ENCODE peak calls at places on chromosomes 2 and 18, in nine cellular contexts. One of them, this sample, is unnamed.
A peak's percentile ranks its signal among the peaks of the same experiment; 100 is the strongest.

GRCh38 chr18:62944454-62944853 is 229.1 kb downstream of the PHLPP1 start:
- DNase-seq in tibial nerve: no peak
- DNase-seq in uterus: no peak
- DNase-seq in NB4: no peak
- DNase-seq in ovary: no peak
- DNase-seq in K562: peak; percentile 11
- DNase-seq in prostate gland: no peak
- DNase-seq in lower leg skin: no peak
- DNase-seq in adrenal gland: no peak
- DNase-seq in this sample: no peak

GRCh38 chr2:28906376-28906775 is 11.9 kb downstream of the WDR43 start:
- DNase-seq in tibial nerve: no peak
- DNase-seq in uterus: no peak
- DNase-seq in NB4: no peak
- DNase-seq in ovary: no peak
- DNase-seq in K562: no peak
- DNase-seq in prostate gland: no peak
- DNase-seq in lower leg skin: no peak
- DNase-seq in adrenal gland: no peak
- DNase-seq in this sample: no peak

GRCh38 chr2:10278029-10278762 is 24.5 kb upstream of the HPCAL1 start:
- DNase-seq in tibial nerve: peak; percentile 44
- DNase-seq in uterus: peak; percentile 83
- DNase-seq in NB4: peak; percentile 98
- DNase-seq in ovary: peak; percentile 29
- DNase-seq in K562: peak; percentile 87
- DNase-seq in prostate gland: no peak
- DNase-seq in lower leg skin: peak; percentile 94
- DNase-seq in adrenal gland: peak; percentile 58
- DNase-seq in this sample: no peak

GRCh38 chr2:163155279-163155883 is 316.8 kb upstream of the KCNH7 start:
- DNase-seq in tibial nerve: no peak
- DNase-seq in uterus: no peak
- DNase-seq in NB4: peak; percentile 52
- DNase-seq in ovary: no peak
- DNase-seq in K562: peak; percentile 11
- DNase-seq in prostate gland: no peak
- DNase-seq in lower leg skin: no peak
- DNase-seq in adrenal gland: no peak
- DNase-seq in this sample: peak; percentile 4

GRCh38 chr2:74333175-74333574 is 10.0 kb downstream of the SLC4A5 start:
- DNase-seq in tibial nerve: no peak
- DNase-seq in uterus: no peak
- DNase-seq in NB4: peak; percentile 54
- DNase-seq in ovary: no peak
- DNase-seq in K562: peak; percentile 51
- DNase-seq in prostate gland: no peak
- DNase-seq in lower leg skin: no peak
- DNase-seq in adrenal gland: peak; percentile 34
- DNase-seq in this sample: peak; percentile 59

GRCh38 chr2:30410217-30410616 is 36.8 kb upstream of the LCLAT1 start:
- DNase-seq in tibial nerve: no peak
- DNase-seq in uterus: no peak
- DNase-seq in NB4: no peak
- DNase-seq in ovary: no peak
- DNase-seq in K562: no peak
- DNase-seq in prostate gland: no peak
- DNase-seq in lower leg skin: no peak
- DNase-seq in adrenal gland: no peak
- DNase-seq in this sample: peak; percentile 76

GRCh38 chr2:45862843-45863242 is 211.4 kb downstream of the PRKCE start:
- DNase-seq in tibial nerve: no peak
- DNase-seq in uterus: no peak
- DNase-seq in NB4: peak; percentile 86
- DNase-seq in ovary: no peak
- DNase-seq in K562: no peak
- DNase-seq in prostate gland: no peak
- DNase-seq in lower leg skin: no peak
- DNase-seq in adrenal gland: no peak
- DNase-seq in this sample: no peak

GRCh38 chr18:11906181-11906580 is 1.9 kb downstream of the MPPE1 start:
- DNase-seq in tibial nerve: no peak
- DNase-seq in uterus: no peak
- DNase-seq in NB4: no peak
- DNase-seq in ovary: no peak
- DNase-seq in K562: no peak
- DNase-seq in prostate gland: no peak
- DNase-seq in lower leg skin: no peak
- DNase-seq in adrenal gland: no peak
- DNase-seq in this sample: no peak

GRCh38 chr2:120846406-120847095 is 110.9 kb downstream of the GLI2 start:
- DNase-seq in tibial nerve: no peak
- DNase-seq in uterus: no peak
- DNase-seq in NB4: no peak
- DNase-seq in ovary: no peak
- DNase-seq in K562: no peak
- DNase-seq in prostate gland: no peak
- DNase-seq in lower leg skin: no peak
- DNase-seq in adrenal gland: no peak
- DNase-seq in this sample: no peak

GRCh38 chr2:149661844-149662243 is 74.3 kb upstream of the MMADHC start:
- DNase-seq in tibial nerve: no peak
- DNase-seq in uterus: no peak
- DNase-seq in NB4: no peak
- DNase-seq in ovary: no peak
- DNase-seq in K562: no peak
- DNase-seq in prostate gland: peak; percentile 53
- DNase-seq in lower leg skin: no peak
- DNase-seq in adrenal gland: peak; percentile 27
- DNase-seq in this sample: no peak

GRCh38 chr2:25313711-25314513 is 27.8 kb downstream of the DNMT3A start:
- DNase-seq in tibial nerve: no peak
- DNase-seq in uterus: no peak
- DNase-seq in NB4: no peak
- DNase-seq in ovary: no peak
- DNase-seq in K562: no peak
- DNase-seq in prostate gland: no peak
- DNase-seq in lower leg skin: no peak
- DNase-seq in adrenal gland: no peak
- DNase-seq in this sample: no peak

GRCh38 chr2:147456729-147457128 is 388.1 kb upstream of the ACVR2A start:
- DNase-seq in tibial nerve: no peak
- DNase-seq in uterus: no peak
- DNase-seq in NB4: no peak
- DNase-seq in ovary: no peak
- DNase-seq in K562: no peak
- DNase-seq in prostate gland: no peak
- DNase-seq in lower leg skin: no peak
- DNase-seq in adrenal gland: no peak
- DNase-seq in this sample: no peak

GRCh38 chr18:61896767-61897166 is 4.0 kb upstream of the RNF152 start:
- DNase-seq in tibial nerve: no peak
- DNase-seq in uterus: peak; percentile 92
- DNase-seq in NB4: no peak
- DNase-seq in ovary: peak; percentile 45
- DNase-seq in K562: no peak
- DNase-seq in prostate gland: peak; percentile 84
- DNase-seq in lower leg skin: peak; percentile 87
- DNase-seq in adrenal gland: peak; percentile 66
- DNase-seq in this sample: no peak

GRCh38 chr2:226791056-226791486 is 8.5 kb downstream of the IRS1 start:
- DNase-seq in tibial nerve: no peak
- DNase-seq in uterus: peak; percentile 72
- DNase-seq in NB4: no peak
- DNase-seq in ovary: peak; percentile 70
- DNase-seq in K562: no peak
- DNase-seq in prostate gland: peak; percentile 22
- DNase-seq in lower leg skin: no peak
- DNase-seq in adrenal gland: peak; percentile 49
- DNase-seq in this sample: peak; percentile 78

GRCh38 chr2:95049088-95049955 is 23.8 kb downstream of the MAL start:
- DNase-seq in tibial nerve: no peak
- DNase-seq in uterus: no peak
- DNase-seq in NB4: no peak
- DNase-seq in ovary: no peak
- DNase-seq in K562: no peak
- DNase-seq in prostate gland: no peak
- DNase-seq in lower leg skin: no peak
- DNase-seq in adrenal gland: no peak
- DNase-seq in this sample: no peak

GRCh38 chr2:100200985-100201384 is 58.6 kb upstream of the AFF3 start:
- DNase-seq in tibial nerve: no peak
- DNase-seq in uterus: no peak
- DNase-seq in NB4: no peak
- DNase-seq in ovary: no peak
- DNase-seq in K562: no peak
- DNase-seq in prostate gland: no peak
- DNase-seq in lower leg skin: peak; percentile 7
- DNase-seq in adrenal gland: no peak
- DNase-seq in this sample: no peak

GRCh38 chr2:1591461-1591770 is 152.9 kb downstream of the PXDN start:
- DNase-seq in tibial nerve: no peak
- DNase-seq in uterus: no peak
- DNase-seq in NB4: no peak
- DNase-seq in ovary: no peak
- DNase-seq in K562: no peak
- DNase-seq in prostate gland: no peak
- DNase-seq in lower leg skin: peak; percentile 82
- DNase-seq in adrenal gland: no peak
- DNase-seq in this sample: no peak

GRCh38 chr2:188481474-188481873 is 189.8 kb downstream of the GULP1 start:
- DNase-seq in tibial nerve: no peak
- DNase-seq in uterus: no peak
- DNase-seq in NB4: no peak
- DNase-seq in ovary: no peak
- DNase-seq in K562: no peak
- DNase-seq in prostate gland: no peak
- DNase-seq in lower leg skin: no peak
- DNase-seq in adrenal gland: no peak
- DNase-seq in this sample: no peak

GRCh38 chr18:63974991-63975390 is 5.1 kb downstream of the SERPINB8 start:
- DNase-seq in tibial nerve: no peak
- DNase-seq in uterus: no peak
- DNase-seq in NB4: peak; percentile 47
- DNase-seq in ovary: no peak
- DNase-seq in K562: no peak
- DNase-seq in prostate gland: no peak
- DNase-seq in lower leg skin: no peak
- DNase-seq in adrenal gland: no peak
- DNase-seq in this sample: no peak

GRCh38 chr2:140601801-140602200 is 1529.0 kb downstream of the LRP1B start:
- DNase-seq in tibial nerve: no peak
- DNase-seq in uterus: no peak
- DNase-seq in NB4: no peak
- DNase-seq in ovary: no peak
- DNase-seq in K562: no peak
- DNase-seq in prostate gland: no peak
- DNase-seq in lower leg skin: no peak
- DNase-seq in adrenal gland: no peak
- DNase-seq in this sample: no peak
- TF ChIP-seq POLR2A in tibial nerve: no peak
- TF ChIP-seq POLR2A in uterus: no peak
- TF ChIP-seq POLR2A in NB4: no peak
- TF ChIP-seq POLR2A in ovary: no peak
- TF ChIP-seq POLR2A in K562: no peak
- TF ChIP-seq POLR2A in prostate gland: no peak
- TF ChIP-seq POLR2A in lower leg skin: no peak
- TF ChIP-seq POLR2A in adrenal gland: no peak
- TF ChIP-seq POLR2A in this sample: no peak

GRCh38 chr2:133765693-133766092 is 197.4 kb upstream of the NCKAP5 start:
- DNase-seq in tibial nerve: peak; percentile 48
- DNase-seq in uterus: no peak
- DNase-seq in NB4: no peak
- DNase-seq in ovary: no peak
- DNase-seq in K562: no peak
- DNase-seq in prostate gland: peak; percentile 30
- DNase-seq in lower leg skin: no peak
- DNase-seq in adrenal gland: no peak
- DNase-seq in this sample: no peak
- TF ChIP-seq POLR2A in tibial nerve: no peak
- TF ChIP-seq POLR2A in uterus: no peak
- TF ChIP-seq POLR2A in NB4: no peak
- TF ChIP-seq POLR2A in ovary: no peak
- TF ChIP-seq POLR2A in K562: no peak
- TF ChIP-seq POLR2A in prostate gland: no peak
- TF ChIP-seq POLR2A in lower leg skin: no peak
- TF ChIP-seq POLR2A in adrenal gland: no peak
- TF ChIP-seq POLR2A in this sample: no peak

GRCh38 chr2:233075141-233075965 is 15.2 kb downstream of the INPP5D start:
- DNase-seq in tibial nerve: no peak
- DNase-seq in uterus: no peak
- DNase-seq in NB4: peak; percentile 60
- DNase-seq in ovary: no peak
- DNase-seq in K562: no peak
- DNase-seq in prostate gland: no peak
- DNase-seq in lower leg skin: peak; percentile 76
- DNase-seq in adrenal gland: no peak
- DNase-seq in this sample: no peak

GRCh38 chr2:233076749-233077148 is 16.6 kb downstream of the INPP5D start:
- DNase-seq in tibial nerve: no peak
- DNase-seq in uterus: no peak
- DNase-seq in NB4: peak; percentile 74
- DNase-seq in ovary: no peak
- DNase-seq in K562: no peak
- DNase-seq in prostate gland: no peak
- DNase-seq in lower leg skin: peak; percentile 13
- DNase-seq in adrenal gland: no peak
- DNase-seq in this sample: no peak

GRCh38 chr2:233072838-233073237 is 12.7 kb downstream of the INPP5D start:
- DNase-seq in tibial nerve: no peak
- DNase-seq in uterus: no peak
- DNase-seq in NB4: no peak
- DNase-seq in ovary: no peak
- DNase-seq in K562: no peak
- DNase-seq in prostate gland: no peak
- DNase-seq in lower leg skin: peak; percentile 66
- DNase-seq in adrenal gland: no peak
- DNase-seq in this sample: peak; percentile 32

GRCh38 chr2:233074106-233074505 is 14.0 kb downstream of the INPP5D start:
- DNase-seq in tibial nerve: no peak
- DNase-seq in uterus: no peak
- DNase-seq in NB4: no peak
- DNase-seq in ovary: no peak
- DNase-seq in K562: no peak
- DNase-seq in prostate gland: no peak
- DNase-seq in lower leg skin: peak; percentile 59
- DNase-seq in adrenal gland: no peak
- DNase-seq in this sample: no peak

GRCh38 chr2:233075966-233076339 is 15.8 kb downstream of the INPP5D start:
- DNase-seq in tibial nerve: no peak
- DNase-seq in uterus: no peak
- DNase-seq in NB4: peak; percentile 83
- DNase-seq in ovary: no peak
- DNase-seq in K562: no peak
- DNase-seq in prostate gland: no peak
- DNase-seq in lower leg skin: peak; percentile 75
- DNase-seq in adrenal gland: no peak
- DNase-seq in this sample: peak; percentile 23
- TF ChIP-seq POLR2A in tibial nerve: no peak
- TF ChIP-seq POLR2A in uterus: no peak
- TF ChIP-seq POLR2A in NB4: no peak
- TF ChIP-seq POLR2A in ovary: no peak
- TF ChIP-seq POLR2A in K562: no peak
- TF ChIP-seq POLR2A in prostate gland: no peak
- TF ChIP-seq POLR2A in lower leg skin: no peak
- TF ChIP-seq POLR2A in adrenal gland: no peak
- TF ChIP-seq POLR2A in this sample: peak; percentile 4

GRCh38 chr2:42169100-42169868 is at the start of gene EML4:
- DNase-seq in tibial nerve: peak; percentile 89
- DNase-seq in uterus: peak; percentile 89
- DNase-seq in NB4: peak; percentile 87
- DNase-seq in ovary: peak; percentile 93
- DNase-seq in K562: peak; percentile 92
- DNase-seq in prostate gland: peak; percentile 92
- DNase-seq in lower leg skin: peak; percentile 98
- DNase-seq in adrenal gland: peak; percentile 89
- DNase-seq in this sample: peak; percentile 90
- TF ChIP-seq POLR2A in tibial nerve: peak; percentile 58
- TF ChIP-seq POLR2A in uterus: peak; percentile 77
- TF ChIP-seq POLR2A in NB4: peak; percentile 72
- TF ChIP-seq POLR2A in ovary: peak; percentile 81
- TF ChIP-seq POLR2A in K562: peak; percentile 84
- TF ChIP-seq POLR2A in prostate gland: peak; percentile 67
- TF ChIP-seq POLR2A in lower leg skin: no peak
- TF ChIP-seq POLR2A in adrenal gland: peak; percentile 81
- TF ChIP-seq POLR2A in this sample: peak; percentile 64

This sample was measured in erythroblast.